ENCODE peak calls at places on chromosomes 2 and 18, in four cellular contexts. P, W, H and J are unnamed samples.

GRCh38 chr2:162509288-162509968 is 165.5 kb downstream of the GCA start:
- DNase-seq in W (no peak), P (no peak), H (peak; percentile 39), J (no peak)

GRCh38 chr2:144183744-144184143 is 336.2 kb downstream of the ZEB2 start:
- DNase-seq in W (no peak), P (no peak), H (peak; percentile 10), J (peak; percentile 15)

GRCh38 chr2:68423966-68424650 is 43.0 kb downstream of the FBXO48 start:
- DNase-seq in P (no peak), H (no peak), W (no peak), J (no peak)

GRCh38 chr2:206202446-206202845 is 42.8 kb downstream of the EEF1B2 start:
- DNase-seq in W (no peak), H (no peak), P (no peak), J (no peak)

GRCh38 chr2:150607471-150607870 is 120.0 kb upstream of the RND3 start:
- DNase-seq in W (no peak), P (no peak), H (no peak), J (no peak)

GRCh38 chr18:55300469-55301195 is 287.4 kb downstream of the TCF4 start:
- DNase-seq in P (no peak), H (no peak), W (no peak), J (peak; percentile 44)

GRCh38 chr2:95346738-95347671 is 49.9 kb downstream of the KCNIP3 start:
- DNase-seq in H (no peak), P (peak; percentile 25), W (peak; percentile 22), J (peak; percentile 18)

GRCh38 chr2:3462493-3463104 is 56.7 kb downstream of the ADI1 start:
- DNase-seq in P (no peak), W (peak; percentile 22), H (no peak), J (no peak)

GRCh38 chr2:119429225-119430000 is 2.2 kb upstream of the TMEM37 start:
- DNase-seq in P (no peak), W (no peak), H (no peak), J (peak; percentile 11)

GRCh38 chr2:13474538-13474937 is 757.8 kb downstream of the TRIB2 start:
- DNase-seq in P (no peak), W (no peak), H (no peak), J (no peak)

GRCh38 chr2:9033385-9034175 is 30.1 kb upstream of the MBOAT2 start:
- DNase-seq in W (no peak), P (no peak), H (peak; percentile 13), J (peak; percentile 30)

GRCh38 chr2:112048236-112048592 is 6.9 kb upstream of the TMEM87B start:
- DNase-seq in P (no peak), H (no peak), W (no peak), J (no peak)

GRCh38 chr2:120859814-120860578 is 124.3 kb downstream of the GLI2 start:
- DNase-seq in W (no peak), H (no peak), P (no peak), J (no peak)

GRCh38 chr2:120957905-120958304 is 222.2 kb downstream of the GLI2 start:
- DNase-seq in W (no peak), H (no peak), P (peak; percentile 76), J (no peak)

GRCh38 chr2:118473241-118473640 is 374.2 kb downstream of the EN1 start:
- DNase-seq in P (no peak), H (no peak), W (no peak), J (no peak)

GRCh38 chr2:235944591-235944990 is 223.6 kb downstream of the GBX2 start:
- DNase-seq in W (no peak), P (no peak), H (no peak), J (no peak)

GRCh38 chr2:148888003-148888501 is 13.0 kb downstream of the KIF5C start:
- DNase-seq in P (no peak), W (peak; percentile 22), H (no peak), J (no peak)

GRCh38 chr2:54626884-54627283 is 96.6 kb upstream of the EML6 start:
- DNase-seq in W (no peak), H (no peak), P (no peak), J (no peak)
- H3K27ac ChIP-seq in W (peak overlapping the region; percentile 78), H (no peak overlapping the region), P (no peak overlapping the region), J (no peak overlapping the region)

GRCh38 chr18:78658531-78658930 is 321.1 kb upstream of the SALL3 start:
- DNase-seq in W (no peak), H (no peak), P (no peak), J (no peak)

GRCh38 chr18:78659748-78660147 is 319.9 kb upstream of the SALL3 start:
- DNase-seq in W (no peak), H (no peak), P (no peak), J (no peak)

GRCh38 chr18:78659057-78659456 is 320.6 kb upstream of the SALL3 start:
- DNase-seq in P (no peak), H (no peak), W (no peak), J (no peak)

GRCh38 chr18:78655921-78656320 is 323.7 kb upstream of the SALL3 start:
- DNase-seq in P (no peak), W (no peak), H (no peak), J (no peak)

DNA sequence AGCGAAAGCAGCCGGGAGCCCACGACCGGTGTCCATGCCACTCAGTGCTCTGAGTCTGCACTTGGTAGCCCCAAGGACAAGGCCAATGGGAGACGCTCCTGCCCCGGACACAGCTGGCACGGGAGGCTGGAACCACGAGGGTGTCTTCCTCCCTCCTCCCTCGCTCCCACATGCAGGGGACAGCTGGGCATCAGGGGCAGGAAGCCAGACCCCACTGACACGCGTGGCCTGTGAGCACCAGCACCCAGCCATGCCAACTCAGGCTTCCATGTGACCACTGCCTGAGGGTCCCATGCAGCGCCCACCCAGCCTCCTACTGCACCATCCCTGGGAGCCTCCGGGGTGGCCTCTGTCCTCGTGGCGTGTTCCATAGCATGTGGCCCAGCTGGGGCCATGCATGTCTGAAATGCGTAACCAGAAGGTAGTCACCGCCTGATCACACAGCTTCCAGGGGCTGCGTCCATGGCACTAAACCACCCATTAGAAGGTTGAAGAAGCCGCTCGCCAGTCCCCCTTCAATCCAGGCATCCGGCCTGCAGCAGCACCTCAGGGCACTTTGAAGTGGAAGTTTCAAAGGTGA is 323.2 kb upstream of the SALL3 start:
- DNase-seq in H (no peak), W (no peak), P (no peak), J (no peak)
- H3K9me3 ChIP-seq in H (peaks cover 20% of the 10 kb centered on the region), W (no peaks in the 10 kb centered on the region), P (peaks cover 16% of the 10 kb centered on the region), J (no peaks in the 10 kb centered on the region)

DNA sequence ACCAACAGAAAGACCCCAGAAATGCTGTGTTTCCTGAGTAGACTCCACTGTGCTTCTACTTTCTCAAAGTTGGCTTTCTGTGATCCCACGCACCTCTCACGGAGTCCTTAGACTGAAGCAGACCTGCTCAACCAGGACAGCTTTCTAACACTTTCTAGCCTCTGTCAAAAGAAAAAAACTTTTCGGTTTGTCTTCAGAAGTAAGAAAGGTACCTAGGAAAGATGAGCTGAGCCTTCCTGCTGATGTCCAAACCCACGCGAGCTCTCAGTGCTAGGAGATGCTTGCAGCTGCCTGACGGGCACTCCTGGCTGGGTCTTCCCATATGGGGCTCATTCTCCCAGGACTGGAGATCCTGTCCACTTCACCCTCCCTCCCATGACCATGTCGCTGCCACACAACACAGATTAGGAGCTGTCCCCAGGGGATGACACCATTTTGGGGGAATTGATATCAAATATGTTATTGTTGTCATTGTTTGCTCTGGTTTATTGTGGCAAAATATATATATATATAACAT is 49.2 kb upstream of the DAPL1 start:
- DNase-seq in W (no peak), P (no peak), H (no peak), J (no peak)
- H3K27ac ChIP-seq in W (no peak overlapping the region), P (peak overlapping the region; percentile 14), H (no peak overlapping the region), J (no peak overlapping the region)

GRCh38 chr18:75351409-75351808 is 76.1 kb downstream of the SMIM21 start:
- DNase-seq in P (no peak), W (no peak), H (no peak), J (no peak)
- H3K9me3 ChIP-seq in P (peaks cover 19% of the 10 kb centered on the region), W (no peaks in the 10 kb centered on the region), H (peaks cover 6% of the 10 kb centered on the region), J (no peaks in the 10 kb centered on the region)

GRCh38 chr18:21452808-21453511 is 147.5 kb downstream of the ESCO1 start:
- DNase-seq in W (no peak), P (no peak), H (no peak), J (no peak)
- H3K27ac ChIP-seq in W (no peak overlapping the region), P (no peak overlapping the region), H (no peak overlapping the region), J (no peak overlapping the region)